ENCODE peak calls at places on chromosomes 5 and 9, in five cellular contexts. One of them, this sample, is unnamed.

GRCh38 chr5:97098864-97099454 is 43.5 kb downstream of the LIX1 start:
- DNase-seq in kidney: peak
- DNase-seq in NCI-H1105 treated with DMSO at 0.1 percent for 48 hours: no peak
- DNase-seq in effector CD8-positive, alpha-beta T cell: no peak
- DNase-seq in GM04504: no peak
- DNase-seq in this sample: no peak

GRCh38 chr5:97550164-97550563 is 367.1 kb upstream of the RIOK2 start:
- DNase-seq in kidney: no peak
- DNase-seq in NCI-H1105 treated with DMSO at 0.1 percent for 48 hours: peak
- DNase-seq in effector CD8-positive, alpha-beta T cell: no peak
- DNase-seq in GM04504: no peak
- DNase-seq in this sample: no peak

GRCh38 chr5:175809531-175810121 is 61.8 kb upstream of the CPLX2 start:
- DNase-seq in kidney: no peak
- DNase-seq in NCI-H1105 treated with DMSO at 0.1 percent for 48 hours: no peak
- DNase-seq in effector CD8-positive, alpha-beta T cell: no peak
- DNase-seq in GM04504: peak
- DNase-seq in this sample: no peak

GRCh38 chr9:89811896-89812450 is 207.2 kb downstream of the GADD45G start:
- DNase-seq in kidney: no peak
- DNase-seq in NCI-H1105 treated with DMSO at 0.1 percent for 48 hours: no peak
- DNase-seq in effector CD8-positive, alpha-beta T cell: no peak
- DNase-seq in GM04504: no peak
- DNase-seq in this sample: no peak

GRCh38 chr5:141757402-141757801 is 75.4 kb upstream of the ARAP3 start:
- DNase-seq in kidney: no peak
- DNase-seq in NCI-H1105 treated with DMSO at 0.1 percent for 48 hours: no peak
- DNase-seq in effector CD8-positive, alpha-beta T cell: no peak
- DNase-seq in GM04504: peak
- DNase-seq in this sample: no peak

GRCh38 chr9:138048184-138048583 is 170.6 kb downstream of the CACNA1B start:
- DNase-seq in kidney: no peak
- DNase-seq in NCI-H1105 treated with DMSO at 0.1 percent for 48 hours: no peak
- DNase-seq in effector CD8-positive, alpha-beta T cell: no peak
- DNase-seq in GM04504: no peak
- DNase-seq in this sample: peak

GRCh38 chr9:129878253-129878652 is 43.0 kb downstream of the USP20 start:
- DNase-seq in kidney: no peak
- DNase-seq in NCI-H1105 treated with DMSO at 0.1 percent for 48 hours: no peak
- DNase-seq in effector CD8-positive, alpha-beta T cell: no peak
- DNase-seq in GM04504: no peak
- DNase-seq in this sample: no peak

GRCh38 chr9:133054194-133054890 is 7.4 kb upstream of the CEL start:
- DNase-seq in kidney: peak
- DNase-seq in NCI-H1105 treated with DMSO at 0.1 percent for 48 hours: no peak
- DNase-seq in effector CD8-positive, alpha-beta T cell: no peak
- DNase-seq in GM04504: no peak
- DNase-seq in this sample: no peak

GRCh38 chr5:13660072-13660471 is 284.4 kb downstream of the DNAH5 start:
- DNase-seq in kidney: no peak
- DNase-seq in NCI-H1105 treated with DMSO at 0.1 percent for 48 hours: peak
- DNase-seq in effector CD8-positive, alpha-beta T cell: no peak
- DNase-seq in GM04504: no peak
- DNase-seq in this sample: no peak

GRCh38 chr9:136016221-136016881 is 55.2 kb upstream of the UBAC1 start:
- DNase-seq in kidney: peak
- DNase-seq in NCI-H1105 treated with DMSO at 0.1 percent for 48 hours: no peak
- DNase-seq in effector CD8-positive, alpha-beta T cell: no peak
- DNase-seq in GM04504: no peak
- DNase-seq in this sample: peak

GRCh38 chr9:95181226-95181818 is 136.2 kb downstream of the FANCC start:
- DNase-seq in kidney: no peak
- DNase-seq in NCI-H1105 treated with DMSO at 0.1 percent for 48 hours: peak
- DNase-seq in effector CD8-positive, alpha-beta T cell: no peak
- DNase-seq in GM04504: no peak
- DNase-seq in this sample: no peak

GRCh38 chr5:178304761-178305645 is 72.4 kb upstream of the PHYKPL start:
- DNase-seq in kidney: peak
- DNase-seq in NCI-H1105 treated with DMSO at 0.1 percent for 48 hours: no peak
- DNase-seq in effector CD8-positive, alpha-beta T cell: no peak
- DNase-seq in GM04504: peak
- DNase-seq in this sample: peak

GRCh38 chr5:99059685-99060084 is 130.9 kb upstream of the CHD1 start:
- DNase-seq in kidney: no peak
- DNase-seq in NCI-H1105 treated with DMSO at 0.1 percent for 48 hours: no peak
- DNase-seq in effector CD8-positive, alpha-beta T cell: no peak
- DNase-seq in GM04504: no peak
- DNase-seq in this sample: no peak

GRCh38 chr9:108153391-108153790 is 663.8 kb upstream of the KLF4 start:
- DNase-seq in kidney: no peak
- DNase-seq in NCI-H1105 treated with DMSO at 0.1 percent for 48 hours: no peak
- DNase-seq in effector CD8-positive, alpha-beta T cell: no peak
- DNase-seq in GM04504: no peak
- DNase-seq in this sample: no peak

GRCh38 chr5:108344103-108344822 is 37.6 kb downstream of the FBXL17 start:
- DNase-seq in kidney: no peak
- DNase-seq in NCI-H1105 treated with DMSO at 0.1 percent for 48 hours: no peak
- DNase-seq in effector CD8-positive, alpha-beta T cell: no peak
- DNase-seq in GM04504: no peak
- DNase-seq in this sample: no peak

GRCh38 chr5:82349651-82350050 is 71.5 kb upstream of the RPS23 start:
- DNase-seq in kidney: no peak
- DNase-seq in NCI-H1105 treated with DMSO at 0.1 percent for 48 hours: no peak
- DNase-seq in effector CD8-positive, alpha-beta T cell: no peak
- DNase-seq in GM04504: no peak
- DNase-seq in this sample: no peak

GRCh38 chr5:75053286-75054109 is 1.1 kb upstream of the GCNT4 start:
- DNase-seq in kidney: peak
- DNase-seq in NCI-H1105 treated with DMSO at 0.1 percent for 48 hours: peak
- DNase-seq in effector CD8-positive, alpha-beta T cell: peak
- DNase-seq in GM04504: peak
- DNase-seq in this sample: peak

GRCh38 chr5:21152611-21153010 is 1164.6 kb upstream of the CDH18 start:
- DNase-seq in kidney: no peak
- DNase-seq in NCI-H1105 treated with DMSO at 0.1 percent for 48 hours: no peak
- DNase-seq in effector CD8-positive, alpha-beta T cell: no peak
- DNase-seq in GM04504: no peak
- DNase-seq in this sample: no peak

This sample was measured in posterior vena cava.